ENCODE peak calls at places on chromosome 18, in seven cellular contexts. J is fibroblast of lung, G is astrocyte of the spinal cord, R is fibroblast of mammary gland, T is mammary epithelial cell, Y is skeletal muscle cell, N is mucosa of descending colon. W is an unnamed sample.

GRCh38 chr18:61149786-61150185 is 183.4 kb upstream of the CDH20 start:
- DNase-seq in G (no peak), R (no peak), J (no peak), Y (no peak), T (no peak), N (no peak), W (no peak)

GRCh38 chr18:31657823-31658669 is 26.3 kb downstream of the B4GALT6 start:
- DNase-seq in N (no peak), G (peak; percentile 19), J (no peak), Y (no peak), R (peak; percentile 10), T (no peak), W (no peak)

GRCh38 chr18:54222922-54223567 is 1.4 kb downstream of the MBD2 start:
- DNase-seq in T (no peak), G (no peak), Y (no peak), J (no peak), R (no peak), N (no peak), W (no peak)

GRCh38 chr18:49055787-49056186 is 105.0 kb upstream of the SMAD7 start:
- DNase-seq in R (peak; percentile 88), J (peak; percentile 47), G (peak; percentile 67), T (peak; percentile 17), Y (no peak), N (peak; percentile 50), W (peak; percentile 69)

GRCh38 chr18:26091047-26091630 is 726 bp upstream of the SS18 start:
- DNase-seq in Y (no peak), N (no peak), R (peak; percentile 73), T (no peak), G (no peak), J (no peak), W (no peak)

GRCh38 chr18:41324020-41324791 is 630.8 kb upstream of the PIK3C3 start:
- DNase-seq in N (no peak), R (no peak), T (peak; percentile 29), G (no peak), J (no peak), Y (peak; percentile 1), W (peak; percentile 41)

GRCh38 chr18:46856975-46857374 is 60.3 kb downstream of the PIAS2 start:
- DNase-seq in Y (no peak), T (no peak), G (no peak), J (peak; percentile 12), N (no peak), R (peak; percentile 15), W (no peak)

GRCh38 chr18:32019251-32019943 is 772 bp downstream of the RNF125 start:
- DNase-seq in R (peak; percentile 35), T (peak; percentile 47), Y (peak; percentile 8), G (peak; percentile 30), N (peak; percentile 75), J (peak; percentile 34), W (peak; percentile 18)

GRCh38 chr18:63889641-63890040 is 2.1 kb downstream of the SERPINB2 start:
- DNase-seq in N (no peak), R (no peak), J (no peak), G (no peak), Y (no peak), T (no peak), W (no peak)

GRCh38 chr18:36706313-36706881 is 122.4 kb downstream of the TPGS2 start:
- DNase-seq in T (no peak), R (peak; percentile 36), J (no peak), G (no peak), Y (no peak), N (no peak), W (peak; percentile 44)

GRCh38 chr18:44917184-44917864 is 236.6 kb downstream of the SETBP1 start:
- DNase-seq in R (no peak), J (peak; percentile 51), Y (no peak), G (peak; percentile 74), N (no peak), T (no peak), W (peak; percentile 36)

GRCh38 chr18:27250471-27250870 is 65.4 kb upstream of the CHST9 start:
- DNase-seq in T (no peak), Y (no peak), G (no peak), J (no peak), N (no peak), R (no peak), W (no peak)

GRCh38 chr18:68121826-68122225 is 593.1 kb downstream of the TMX3 start:
- DNase-seq in R (peak; percentile 46), T (peak; percentile 40), N (no peak), Y (peak; percentile 31), G (no peak), J (peak; percentile 41), W (peak; percentile 77)

GRCh38 chr18:13452448-13452811 is 233.9 kb downstream of the LDLRAD4 start:
- DNase-seq in T (no peak), G (peak; percentile 87), N (no peak), R (peak; percentile 28), Y (no peak), J (no peak), W (peak; percentile 12)

GRCh38 chr18:41873730-41874129 is 81.3 kb upstream of the PIK3C3 start:
- DNase-seq in R (no peak), G (no peak), J (no peak), N (no peak), T (peak; percentile 19), Y (no peak), W (no peak)

GRCh38 chr18:77127769-77128671 is 4.6 kb downstream of the MBP start:
- DNase-seq in Y (peak; percentile 88), N (peak; percentile 34), J (peak; percentile 92), G (peak; percentile 94), T (peak; percentile 99), R (peak; percentile 95), W (peak; percentile 91)

GRCh38 chr18:3062798-3063563 is 50.0 kb upstream of the LPIN2 start:
- DNase-seq in Y (no peak), T (peak; percentile 21), R (peak; percentile 49), J (peak; percentile 44), G (peak; percentile 28), N (peak; percentile 83), W (peak; percentile 20)

GRCh38 chr18:25453556-25454269 is 101.7 kb upstream of the ZNF521 start:
- DNase-seq in Y (no peak), J (peak; percentile 62), G (peak; percentile 26), T (peak; percentile 6), N (no peak), R (peak; percentile 69), W (peak; percentile 54)

GRCh38 chr18:13436596-13436995 is 218.0 kb downstream of the LDLRAD4 start:
- DNase-seq in G (no peak), R (no peak), J (no peak), N (no peak), T (no peak), Y (no peak), W (no peak)

GRCh38 chr18:50194623-50195532 is at the start of gene MYO5B:
- DNase-seq in G (no peak), T (peak; percentile 89), Y (no peak), J (no peak), N (peak; percentile 93), R (no peak), W (peak; percentile 23)

GRCh38 chr18:79484661-79485621 is 89.2 kb downstream of the NFATC1 start:
- DNase-seq in N (peak; percentile 28), R (peak; percentile 93), G (peak; percentile 96), T (no peak), J (peak; percentile 81), Y (peak; percentile 95), W (peak; percentile 95)
- H3K4me3 ChIP-seq in N (no peak overlapping the region), R (peak overlapping the region; percentile 34), G (no peak overlapping the region), T (no peak overlapping the region), J (no peak overlapping the region), Y (peak overlapping the region; percentile 34), W (peak overlapping the region; percentile 45)

DNA sequence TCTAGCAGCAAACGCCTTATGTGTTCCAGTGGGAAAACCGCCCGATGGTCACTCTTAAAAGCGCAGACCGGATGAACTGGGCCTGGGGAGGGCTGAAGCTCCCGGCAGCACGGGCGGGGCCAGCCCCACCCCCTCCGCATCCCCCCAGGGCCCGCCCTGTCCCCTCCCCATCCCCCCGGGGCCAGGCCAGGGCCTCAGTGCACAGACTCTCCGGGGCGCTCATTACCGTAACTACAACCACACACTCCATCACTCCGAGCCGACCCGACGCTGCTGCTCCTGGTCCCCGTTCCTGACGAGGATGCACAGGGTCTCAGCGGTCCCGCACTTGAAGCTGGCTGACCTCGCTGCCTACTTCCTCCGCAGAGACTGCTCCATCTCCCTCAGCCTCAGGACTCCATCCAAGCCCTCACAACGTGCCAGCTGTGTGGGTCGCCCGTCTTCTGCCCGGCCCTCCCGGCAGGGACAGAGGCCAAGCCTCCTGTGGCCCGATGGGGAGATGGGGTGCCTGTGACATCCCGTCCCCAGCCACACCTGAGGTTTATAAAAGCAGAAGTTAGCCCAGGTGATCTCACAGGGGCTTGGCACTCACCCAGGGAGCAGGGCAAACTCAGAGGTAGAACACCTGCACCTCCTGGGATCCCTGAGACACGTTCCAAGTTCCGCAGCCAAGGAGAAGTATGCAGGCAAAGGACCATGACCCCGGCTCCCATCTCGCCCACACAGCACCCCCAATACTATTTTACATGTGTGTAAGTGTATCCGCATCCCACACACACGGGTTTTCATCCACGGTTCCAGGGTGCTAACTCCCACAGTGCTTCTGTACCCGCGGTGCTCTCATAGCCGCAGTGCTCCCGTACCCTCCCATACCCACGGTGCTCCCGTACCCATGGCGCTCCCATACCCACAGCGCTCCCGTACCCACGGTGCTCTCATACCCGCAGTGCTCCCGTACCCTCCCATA is 36.0 kb downstream of the SLC66A2 start:
- DNase-seq in R (no peak), N (peak; percentile 13), G (no peak), Y (no peak), T (no peak), J (no peak), W (no peak)
- H3K4me3 ChIP-seq in R (no peak overlapping the region), N (no peak overlapping the region), G (no peak overlapping the region), Y (no peak overlapping the region), T (no peak overlapping the region), J (no peak overlapping the region), W (no peak overlapping the region)

GRCh38 chr18:51621103-51621969 is 423.9 kb upstream of the MEX3C start:
- DNase-seq in J (peak; percentile 14), G (peak; percentile 55), T (peak; percentile 48), R (peak; percentile 33), Y (no peak), N (peak; percentile 31), W (peak; percentile 7)
- H3K4me3 ChIP-seq in J (no peak overlapping the region), G (no peak overlapping the region), T (no peak overlapping the region), R (no peak overlapping the region), Y (no peak overlapping the region), N (no peak overlapping the region), W (no peak overlapping the region)

GRCh38 chr18:8754995-8755955 is 49.9 kb downstream of the MTCL1 start:
- DNase-seq in Y (no peak), T (peak; percentile 65), N (no peak), J (peak; percentile 49), G (peak; percentile 83), R (peak; percentile 77), W (peak; percentile 57)
- H3K4me3 ChIP-seq in Y (no peak overlapping the region), T (no peak overlapping the region), N (no peak overlapping the region), J (no peak overlapping the region), G (no peak overlapping the region), R (no peak overlapping the region), W (no peak overlapping the region)

W was measured in foreskin fibroblast.